ENCODE peak calls at places on chromosomes 1 and 21, in seven cellular contexts. Q, J, A, Y, B, X and N are unnamed samples. For H3K9me3, H3K4me1 and H3K27me3, the result is how much of the 10 kb centered on the place peaks cover.

GRCh38 chr1:69436151-69436550 is 131.6 kb upstream of the LRRC7 start:
- DNase-seq in Q (no peak), J (no peak), A (no peak), Y (no peak), B (no peak), X (no peak), N (no peak)

GRCh38 chr1:116343019-116343418 is 30.0 kb upstream of the ATP1A1 start:
- DNase-seq in Q (no peak), J (no peak), A (no peak), Y (no peak), B (no peak), X (no peak), N (no peak)

GRCh38 chr1:74513901-74514300 is 1.5 kb upstream of the LRRC53 start:
- DNase-seq in Q (no peak), J (no peak), A (no peak), Y (no peak), B (no peak), X (no peak), N (no peak)

GRCh38 chr1:165905853-165906252 is 78.4 kb downstream of the UCK2 start:
- DNase-seq in Q (no peak), J (no peak), A (no peak), Y (no peak), B (no peak), X (no peak), N (no peak)

GRCh38 chr1:20552728-20553571 is 577 bp downstream of the FAM43B start:
- DNase-seq in Q (peak), J (no peak), A (no peak), Y (peak), B (peak), X (peak), N (peak)

GRCh38 chr1:3992103-3992556 is 92.1 kb upstream of the C1orf174 start:
- DNase-seq in Q (no peak), J (no peak), A (no peak), Y (no peak), B (no peak), X (no peak), N (peak)

GRCh38 chr1:93016171-93016570 is 54.9 kb upstream of the DIPK1A start:
- DNase-seq in Q (no peak), J (no peak), A (no peak), Y (no peak), B (no peak), X (peak), N (no peak)

GRCh38 chr21:32803651-32804050 is 32.1 kb upstream of the PAXBP1 start:
- DNase-seq in Q (peak), J (no peak), A (no peak), Y (no peak), B (no peak), X (no peak), N (no peak)

GRCh38 chr21:43849532-43850299 is 15.3 kb upstream of the AGPAT3 start:
- DNase-seq in Q (no peak), J (no peak), A (no peak), Y (no peak), B (no peak), X (no peak), N (no peak)

GRCh38 chr1:150151291-150152181 is 1.8 kb downstream of the PLEKHO1 start:
- DNase-seq in Q (no peak), J (no peak), A (no peak), Y (no peak), B (no peak), X (no peak), N (peak)

GRCh38 chr1:207454046-207454964 is at the start of gene CR2:
- DNase-seq in Q (no peak), J (peak), A (peak), Y (peak), B (peak), X (peak), N (peak)

GRCh38 chr1:2320760-2321159 is 70.6 kb downstream of the MORN1 start:
- DNase-seq in Q (no peak), J (no peak), A (no peak), Y (peak), B (no peak), X (no peak), N (no peak)

GRCh38 chr21:46108827-46109226 is 10.9 kb downstream of the COL6A2 start:
- DNase-seq in Q (no peak), J (no peak), A (peak), Y (no peak), B (no peak), X (no peak), N (no peak)

GRCh38 chr1:145986551-145986950 is 9.8 kb downstream of the TXNIP start:
- DNase-seq in Q (no peak), J (no peak), A (no peak), Y (no peak), B (no peak), X (no peak), N (no peak)

GRCh38 chr1:154329152-154329521 is 3.8 kb downstream of the ATP8B2 start:
- DNase-seq in Q (no peak), J (no peak), A (no peak), Y (no peak), B (peak), X (peak), N (peak)

GRCh38 chr1:65059930-65060538 is 88.0 kb upstream of the AK4 start:
- DNase-seq in Q (peak), J (no peak), A (no peak), Y (peak), B (peak), X (peak), N (peak)

GRCh38 chr1:119338757-119339156 is 29.8 kb upstream of the HAO2 start:
- DNase-seq in Q (no peak), J (no peak), A (no peak), Y (no peak), B (no peak), X (no peak), N (no peak)

GRCh38 chr1:12175456-12175797 is 8.6 kb downstream of the TNFRSF1B start:
- DNase-seq in Q (no peak), J (no peak), A (no peak), Y (no peak), B (no peak), X (no peak), N (no peak)

GRCh38 chr1:35073265-35073811 is 5.8 kb upstream of the ZMYM1 start:
- DNase-seq in Q (no peak), J (no peak), A (no peak), Y (no peak), B (no peak), X (no peak), N (no peak)

GRCh38 chr1:235818632-235819136 is 48.0 kb downstream of the LYST start:
- DNase-seq in Q (no peak), J (no peak), A (no peak), Y (no peak), B (no peak), X (no peak), N (no peak)

GRCh38 chr1:78078358-78078757 is 32.6 kb downstream of the GIPC2 start:
- DNase-seq in Q (peak), J (no peak), A (no peak), Y (no peak), B (no peak), X (no peak), N (no peak)

GRCh38 chr21:36987845-36988244 is 18.7 kb upstream of the RIPPLY3 start:
- DNase-seq in Q (no peak), J (no peak), A (no peak), Y (no peak), B (no peak), X (no peak), N (no peak)

GRCh38 chr21:27154451-27155129 is 187.7 kb upstream of the ADAMTS5 start:
- DNase-seq in Q (no peak), J (no peak), A (no peak), Y (no peak), B (no peak), X (no peak), N (no peak)

GRCh38 chr21:27155130-27155500 is 188.2 kb upstream of the ADAMTS5 start:
- DNase-seq in Q (no peak), J (no peak), A (no peak), Y (no peak), B (no peak), X (no peak), N (no peak)

GRCh38 chr21:27157097-27157496 is 190.2 kb upstream of the ADAMTS5 start:
- DNase-seq in Q (no peak), J (no peak), A (no peak), Y (no peak), B (no peak), X (no peak), N (no peak)

GRCh38 chr21:27158967-27159366 is 192.1 kb upstream of the ADAMTS5 start:
- DNase-seq in Q (no peak), J (no peak), A (no peak), Y (no peak), B (no peak), X (no peak), N (no peak)

DNA sequence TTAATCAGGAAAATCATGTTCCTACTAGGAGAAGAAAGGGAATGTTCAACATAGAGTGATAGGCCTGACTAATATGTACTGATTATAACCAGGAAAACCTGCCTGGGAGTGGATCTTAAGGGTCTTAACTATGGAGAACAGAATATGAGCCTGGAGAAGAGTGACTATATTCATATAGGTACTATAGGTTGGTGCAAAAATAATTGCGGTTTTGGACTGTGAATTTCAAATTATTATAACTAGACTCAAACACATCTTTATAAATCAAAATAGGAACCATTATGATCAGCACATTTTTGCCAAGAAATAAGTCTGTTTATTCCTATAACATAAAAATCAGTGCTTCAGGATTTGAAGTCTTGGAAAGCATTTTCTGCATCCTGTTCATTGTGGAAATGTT is 189.8 kb upstream of the ADAMTS5 start:
- DNase-seq in Q (no peak), J (no peak), A (no peak), Y (no peak), B (no peak), X (no peak), N (no peak)
- H3K9me3 ChIP-seq in Q (under half), J (under half), A (under half), Y (under half), B (under half), X (under half), N (under half)

DNA sequence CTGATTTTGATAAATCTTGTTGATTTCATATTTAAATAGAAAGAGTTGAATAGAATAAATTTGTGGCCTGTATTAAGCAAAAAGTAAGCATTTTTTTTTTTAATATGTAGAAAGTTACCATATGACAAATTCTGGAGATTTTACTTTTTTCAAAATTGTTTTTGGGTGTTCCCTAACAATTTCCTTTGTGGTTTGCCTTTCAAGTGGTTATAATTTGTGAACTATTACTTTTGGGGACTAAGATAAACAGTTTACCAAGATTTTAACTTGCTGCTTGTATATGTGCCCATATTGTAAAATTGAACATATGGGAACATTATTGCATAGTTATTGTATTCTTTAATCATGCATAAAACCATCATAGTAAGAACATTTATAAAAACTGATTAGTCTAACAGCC is 34.6 kb downstream of the SLC30A7 start:
- DNase-seq in Q (no peak), J (no peak), A (no peak), Y (no peak), B (no peak), X (no peak), N (no peak)
- H3K4me1 ChIP-seq in Q (under half), J (under half), A (under half), Y (under half), B (under half), X (under half), N (under half)

DNA sequence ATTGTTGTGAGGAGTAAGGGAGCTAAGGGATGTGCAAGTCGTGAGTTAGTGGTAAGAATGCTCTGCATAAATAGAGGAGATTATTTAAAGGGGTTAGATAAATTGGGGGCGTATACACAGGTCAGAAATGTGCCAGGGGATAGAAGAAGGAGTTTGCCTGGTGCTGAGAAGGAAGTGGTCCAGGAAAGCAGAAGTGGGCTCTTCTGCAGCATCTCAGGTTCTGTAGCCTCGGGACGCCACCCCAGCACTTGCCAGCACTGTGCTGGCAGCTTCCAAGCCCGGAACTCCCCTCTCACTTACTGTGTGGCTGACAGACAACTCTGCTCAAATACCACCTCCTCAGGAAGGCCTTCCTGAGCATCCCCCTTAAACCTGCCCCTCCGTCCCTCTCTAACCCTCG is 18.8 kb downstream of the ABCA4 start:
- DNase-seq in Q (no peak), J (no peak), A (no peak), Y (no peak), B (no peak), X (no peak), N (no peak)
- H3K27me3 ChIP-seq in Q (under half), J (under half), A (under half), Y (under half), B (under half), X (under half), N (under half)

DNA sequence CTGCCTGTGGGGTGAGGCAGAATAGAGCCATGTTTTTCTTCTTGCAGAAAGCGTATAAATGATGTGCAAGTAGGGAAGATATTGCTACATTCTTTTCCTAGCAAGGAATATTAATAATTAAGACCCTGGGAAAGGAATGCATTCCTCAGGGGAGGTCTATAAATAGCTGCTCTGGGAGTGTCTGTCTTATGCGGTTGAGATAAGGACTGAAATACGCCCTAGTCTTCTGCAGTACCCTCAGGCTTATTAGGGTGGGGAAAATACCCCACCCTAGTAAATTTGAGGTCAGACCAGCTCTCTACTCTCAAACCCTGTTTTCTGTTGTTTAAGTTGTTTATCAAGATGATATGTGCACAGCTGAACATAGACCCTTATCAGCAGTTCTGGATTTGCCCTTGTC is 155.9 kb upstream of the HMCN1 start:
- DNase-seq in Q (no peak), J (no peak), A (no peak), Y (no peak), B (no peak), X (no peak), N (no peak)
- H3K9me3 ChIP-seq in Q (under half), J (under half), A (under half), Y (under half), B (under half), X (under half), N (under half)